ENCODE peak calls at places on chromosomes 6 and 20, in nine cellular contexts. Z is endothelial cell of umbilical vein, G is tibial nerve, K is heart left ventricle, X is prostate gland, W is A549, P is sigmoid colon, U is uterus, V is adrenal gland. E is an unnamed sample.
A peak's percentile ranks its signal among the peaks of the same experiment; 100 is the strongest.

GRCh38 chr6:28771401-28772267 is 152.2 kb downstream of the TRIM27 start:
- DNase-seq in P (no peak), G (no peak), V (no peak), K (no peak), W (no peak), U (no peak), Z (no peak), X (no peak), E (peak; percentile 68)

GRCh38 chr6:152399409-152399808 is 237.8 kb downstream of the SYNE1 start:
- DNase-seq in W (no peak), K (no peak), G (no peak), V (no peak), Z (no peak), U (no peak), P (peak; percentile 68), X (no peak), E (no peak)

GRCh38 chr6:152160346-152160745 is 352.9 kb downstream of the ESR1 start:
- DNase-seq in X (no peak), P (no peak), Z (peak; percentile 12), U (no peak), W (no peak), K (no peak), V (no peak), G (no peak), E (no peak)

GRCh38 chr6:127457444-127458064 is 1.6 kb downstream of the KIAA0408 start:
- DNase-seq in V (no peak), Z (no peak), P (peak; percentile 64), K (no peak), W (no peak), X (no peak), U (no peak), G (peak; percentile 30), E (peak; percentile 96)

GRCh38 chr6:3163248-3163594 is 5.9 kb upstream of the TUBB2A start:
- DNase-seq in U (no peak), V (peak; percentile 29), G (peak; percentile 44), Z (peak; percentile 10), K (no peak), X (no peak), P (no peak), W (no peak), E (no peak)

GRCh38 chr6:110816677-110817076 is 1.4 kb upstream of the CDK19 start:
- DNase-seq in U (no peak), G (no peak), K (no peak), W (no peak), V (peak; percentile 28), X (no peak), Z (no peak), P (no peak), E (peak; percentile 73)

GRCh38 chr6:235763-236360 is 56.4 kb upstream of the DUSP22 start:
- DNase-seq in X (no peak), G (no peak), W (no peak), V (peak; percentile 43), Z (no peak), K (no peak), P (no peak), U (no peak), E (peak; percentile 41)

GRCh38 chr6:151196571-151196970 is 43.2 kb upstream of the AKAP12 start:
- DNase-seq in W (no peak), G (peak; percentile 86), X (no peak), P (peak; percentile 89), U (peak; percentile 77), V (peak; percentile 38), K (no peak), Z (no peak), E (no peak)

GRCh38 chr20:46883847-46884246 is 10.8 kb upstream of the EYA2 start:
- DNase-seq in G (no peak), W (no peak), X (no peak), P (no peak), K (no peak), V (no peak), Z (no peak), U (no peak), E (no peak)

GRCh38 chr6:14664616-14665315 is 547.2 kb downstream of the CD83 start:
- DNase-seq in V (no peak), U (no peak), W (no peak), K (no peak), Z (no peak), P (no peak), X (no peak), G (no peak), E (peak; percentile 77)

GRCh38 chr6:56555438-56555872 is 87.2 kb downstream of the DST start:
- DNase-seq in X (no peak), P (peak; percentile 66), G (no peak), K (peak; percentile 51), V (peak; percentile 41), W (no peak), U (no peak), Z (no peak), E (no peak)

GRCh38 chr20:53774487-53775203 is 181.0 kb upstream of the ZNF217 start:
- DNase-seq in X (no peak), K (no peak), P (no peak), U (no peak), Z (peak; percentile 44), G (no peak), V (no peak), W (peak; percentile 87), E (no peak)

GRCh38 chr6:93337014-93337413 is 82.3 kb downstream of the EPHA7 start:
- DNase-seq in Z (no peak), P (no peak), U (no peak), G (no peak), V (no peak), W (no peak), K (no peak), X (no peak), E (no peak)

GRCh38 chr6:56570434-56571359 is 72.0 kb downstream of the DST start:
- DNase-seq in U (no peak), P (no peak), K (no peak), X (no peak), Z (peak; percentile 52), G (no peak), V (no peak), W (peak; percentile 20), E (peak; percentile 50)

GRCh38 chr6:11909696-11910132 is 102.4 kb upstream of the HIVEP1 start:
- DNase-seq in Z (no peak), K (no peak), V (no peak), P (no peak), X (no peak), W (no peak), U (no peak), G (no peak), E (no peak)

GRCh38 chr6:144349690-144350132 is 64.6 kb downstream of the UTRN start:
- DNase-seq in G (no peak), X (no peak), Z (peak; percentile 100), P (no peak), K (no peak), U (no peak), V (no peak), W (no peak), E (peak; percentile 91)

GRCh38 chr6:38852215-38852614 is 137.1 kb downstream of the DNAH8 start:
- DNase-seq in Z (no peak), W (no peak), P (no peak), V (no peak), G (no peak), X (no peak), K (no peak), U (no peak), E (no peak)

GRCh38 chr6:142945446-142946180 is 637 bp upstream of the HIVEP2 start:
- DNase-seq in K (peak; percentile 72), Z (no peak), W (peak; percentile 27), X (peak; percentile 20), V (peak; percentile 69), G (no peak), P (no peak), U (no peak), E (peak; percentile 73)
- TF ChIP-seq POLR2A in K (no peak), Z (no peak), W (no peak), X (no peak), V (no peak), G (no peak), P (no peak), U (no peak), E (peak; percentile 13)

GRCh38 chr20:31717478-31717946 is 5.2 kb downstream of the BCL2L1 start:
- DNase-seq in U (no peak), W (no peak), X (no peak), K (no peak), V (no peak), Z (no peak), G (no peak), P (no peak), E (no peak)
- TF ChIP-seq POLR2A in U (no peak), W (no peak), X (no peak), K (no peak), V (no peak), Z (peak; percentile 4), G (no peak), P (no peak), E (no peak)

DNA sequence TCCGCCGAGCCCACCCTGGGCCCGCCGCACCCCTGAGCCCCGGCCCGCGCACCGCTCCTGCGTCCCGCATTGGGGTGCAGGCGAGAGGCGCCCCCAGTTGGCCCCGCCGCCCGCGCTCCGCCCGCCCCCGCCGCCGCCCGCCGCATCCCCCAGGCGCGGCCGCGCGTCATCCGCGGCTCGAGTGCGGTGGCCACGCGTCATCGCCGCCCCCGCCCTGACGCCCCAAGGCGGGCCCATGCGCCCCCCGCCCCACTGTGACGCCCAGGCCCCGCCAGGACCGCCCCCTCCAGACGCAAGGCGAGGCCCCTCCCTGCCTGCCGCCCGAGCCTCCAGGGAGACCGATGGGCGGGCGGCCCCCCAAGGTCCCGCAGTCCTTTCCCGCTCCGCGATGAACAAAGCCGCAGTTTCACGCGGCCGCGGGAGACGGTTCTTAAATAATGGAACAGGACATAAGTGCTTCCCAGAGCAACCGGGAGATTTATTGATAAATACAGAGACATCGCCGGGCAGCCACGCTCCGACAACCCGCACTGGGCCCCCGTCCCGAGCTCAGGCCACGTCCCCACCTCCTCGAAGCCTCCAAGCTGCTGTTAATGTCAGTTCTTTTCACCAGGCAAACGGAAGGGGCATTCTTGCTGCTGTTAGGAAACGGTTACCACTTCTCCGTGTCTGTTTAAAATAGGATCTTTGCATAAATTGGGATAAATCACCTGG is at the start of gene ANKRD60:
- DNase-seq in G (no peak), K (no peak), P (peak; percentile 59), W (no peak), Z (peak; percentile 36), X (no peak), V (peak; percentile 30), U (peak; percentile 33), E (peak; percentile 62)
- TF ChIP-seq POLR2A in G (no peak), K (no peak), P (no peak), W (no peak), Z (no peak), X (no peak), V (no peak), U (no peak), E (no peak)

GRCh38 chr6:71288228-71289038 is at the start of gene OGFRL1:
- DNase-seq in P (peak; percentile 88), U (peak; percentile 76), Z (peak; percentile 56), G (peak; percentile 61), X (peak; percentile 74), K (peak; percentile 82), W (peak; percentile 57), V (peak; percentile 76), E (peak; percentile 87)
- TF ChIP-seq POLR2A in P (peak; percentile 46), U (peak; percentile 83), Z (peak; percentile 89), G (peak; percentile 94), X (peak; percentile 48), K (no peak), W (peak; percentile 90), V (peak; percentile 91), E (peak; percentile 67)

GRCh38 chr6:52284131-52284459 is 447 bp downstream of the MCM3 start:
- DNase-seq in V (peak; percentile 55), P (peak; percentile 68), Z (no peak), X (peak; percentile 21), G (peak; percentile 33), U (no peak), K (peak; percentile 37), W (no peak), E (peak; percentile 80)
- TF ChIP-seq POLR2A in V (no peak), P (no peak), Z (no peak), X (no peak), G (no peak), U (no peak), K (no peak), W (no peak), E (no peak)

E was measured in NB4.